ENCODE peak calls at places on chromosomes 11 and 22, in five cellular contexts. B, K, Q, L and O are unnamed samples.
A peak's percentile ranks its signal among the peaks of the same experiment; 100 is the strongest.

GRCh38 chr11:64894070-64894811 is 15.8 kb upstream of the EHD1 start:
- DNase-seq in B (peak; percentile 42), K (peak; percentile 81), Q (peak; percentile 66), L (peak; percentile 78), O (peak; percentile 94)

GRCh38 chr11:83002047-83002446 is 69.7 kb downstream of the RAB30 start:
- DNase-seq in B (peak; percentile 65), K (no peak), Q (no peak), L (no peak), O (no peak)

GRCh38 chr22:17260950-17261349 is 41.7 kb upstream of the ADA2 start:
- DNase-seq in B (no peak), K (peak; percentile 35), Q (no peak), L (no peak), O (no peak)

GRCh38 chr11:16456366-16456765 is 100.0 kb upstream of the SOX6 start:
- DNase-seq in B (no peak), K (no peak), Q (no peak), L (no peak), O (no peak)

GRCh38 chr11:75276696-75277095 is 36.1 kb downstream of the TPBGL start:
- DNase-seq in B (no peak), K (no peak), Q (no peak), L (no peak), O (peak; percentile 6)

GRCh38 chr11:108135845-108136599 is 14.7 kb downstream of the ACAT1 start:
- DNase-seq in B (peak; percentile 41), K (no peak), Q (no peak), L (no peak), O (no peak)

GRCh38 chr22:37109242-37109917 is at the start of gene TMPRSS6:
- DNase-seq in B (no peak), K (no peak), Q (no peak), L (no peak), O (no peak)

GRCh38 chr11:68509105-68509504 is 48.6 kb downstream of the PPP6R3 start:
- DNase-seq in B (no peak), K (no peak), Q (no peak), L (no peak), O (no peak)

GRCh38 chr11:7904910-7905309 is 26.2 kb downstream of the OR10A6 start:
- DNase-seq in B (peak; percentile 26), K (no peak), Q (no peak), L (no peak), O (no peak)

GRCh38 chr11:122180435-122180834 is 64.4 kb upstream of the BLID start:
- DNase-seq in B (peak; percentile 96), K (no peak), Q (no peak), L (no peak), O (no peak)

GRCh38 chr11:77959434-77959833 is 35.0 kb downstream of the INTS4 start:
- DNase-seq in B (peak; percentile 51), K (no peak), Q (no peak), L (no peak), O (no peak)

GRCh38 chr22:30562391-30562790 is 12.1 kb downstream of the GAL3ST1 start:
- DNase-seq in B (no peak), K (no peak), Q (no peak), L (no peak), O (no peak)

GRCh38 chr22:45397806-45398205 is 15.6 kb downstream of the SMC1B start:
- DNase-seq in B (no peak), K (no peak), Q (no peak), L (no peak), O (no peak)

GRCh38 chr11:119700536-119701346 is 28.3 kb downstream of the NECTIN1 start:
- DNase-seq in B (peak; percentile 26), K (no peak), Q (no peak), L (no peak), O (peak; percentile 76)

GRCh38 chr11:76074178-76075112 is 131.9 kb downstream of the WNT11 start:
- DNase-seq in B (peak; percentile 51), K (no peak), Q (no peak), L (no peak), O (no peak)

GRCh38 chr22:19122752-19123492 is 710 bp upstream of the DGCR2 start:
- DNase-seq in B (peak; percentile 20), K (no peak), Q (peak; percentile 19), L (no peak), O (no peak)